ENCODE peak calls at places on chromosomes 16 and 17, in six cellular contexts. One of them, this sample, is unnamed.
A peak's percentile ranks its signal among the peaks of the same experiment; 100 is the strongest.

GRCh38 chr16:27722892-27723450 is 173.0 kb downstream of the KATNIP start:
- DNase-seq in transverse colon: no peak
- DNase-seq in WTC11: no peak
- DNase-seq in SHP77: no peak
- DNase-seq in NCI-H748 treated with DMSO at 0.1 percent for 48 hours: no peak
- DNase-seq in activated gamma-delta T cell: no peak
- DNase-seq in this sample: no peak

GRCh38 chr16:24041834-24042631 is 206.2 kb downstream of the PRKCB start:
- DNase-seq in WTC11: peak; percentile 83
- DNase-seq in activated gamma-delta T cell: no peak
- DNase-seq in SHP77: no peak
- DNase-seq in NCI-H748 treated with DMSO at 0.1 percent for 48 hours: peak; percentile 10
- DNase-seq in transverse colon: peak; percentile 72
- DNase-seq in this sample: peak; percentile 83

GRCh38 chr16:52561910-52562741 is 15.2 kb upstream of the TOX3 start:
- DNase-seq in SHP77: peak; percentile 76
- DNase-seq in activated gamma-delta T cell: no peak
- DNase-seq in NCI-H748 treated with DMSO at 0.1 percent for 48 hours: peak; percentile 83
- DNase-seq in transverse colon: peak; percentile 67
- DNase-seq in WTC11: no peak
- DNase-seq in this sample: no peak

GRCh38 chr17:68383443-68384321 is 73.6 kb downstream of the WIPI1 start:
- DNase-seq in WTC11: no peak
- DNase-seq in activated gamma-delta T cell: no peak
- DNase-seq in transverse colon: no peak
- DNase-seq in SHP77: no peak
- DNase-seq in NCI-H748 treated with DMSO at 0.1 percent for 48 hours: no peak
- DNase-seq in this sample: no peak

GRCh38 chr17:79802736-79803420 is 6.0 kb upstream of the CBX8 start:
- DNase-seq in NCI-H748 treated with DMSO at 0.1 percent for 48 hours: no peak
- DNase-seq in SHP77: no peak
- DNase-seq in transverse colon: no peak
- DNase-seq in WTC11: peak; percentile 58
- DNase-seq in activated gamma-delta T cell: no peak
- DNase-seq in this sample: no peak

GRCh38 chr16:8675183-8676159 is 1.1 kb downstream of the ABAT start:
- DNase-seq in NCI-H748 treated with DMSO at 0.1 percent for 48 hours: no peak
- DNase-seq in activated gamma-delta T cell: no peak
- DNase-seq in transverse colon: no peak
- DNase-seq in WTC11: no peak
- DNase-seq in SHP77: peak; percentile 5
- DNase-seq in this sample: no peak

GRCh38 chr17:17582372-17582771 is 9.1 kb downstream of the PEMT start:
- DNase-seq in WTC11: no peak
- DNase-seq in NCI-H748 treated with DMSO at 0.1 percent for 48 hours: no peak
- DNase-seq in activated gamma-delta T cell: no peak
- DNase-seq in SHP77: no peak
- DNase-seq in transverse colon: no peak
- DNase-seq in this sample: no peak

GRCh38 chr16:67967183-67967955 is 1.1 kb downstream of the SLC12A4 start:
- DNase-seq in WTC11: no peak
- DNase-seq in SHP77: no peak
- DNase-seq in activated gamma-delta T cell: no peak
- DNase-seq in NCI-H748 treated with DMSO at 0.1 percent for 48 hours: no peak
- DNase-seq in transverse colon: no peak
- DNase-seq in this sample: peak; percentile 13

GRCh38 chr16:85146922-85147651 is 34.8 kb upstream of the CIBAR2 start:
- DNase-seq in activated gamma-delta T cell: no peak
- DNase-seq in WTC11: no peak
- DNase-seq in NCI-H748 treated with DMSO at 0.1 percent for 48 hours: no peak
- DNase-seq in transverse colon: no peak
- DNase-seq in SHP77: no peak
- DNase-seq in this sample: no peak

GRCh38 chr17:9928601-9929341 is 23.7 kb upstream of the RCVRN start:
- DNase-seq in WTC11: peak; percentile 72
- DNase-seq in NCI-H748 treated with DMSO at 0.1 percent for 48 hours: no peak
- DNase-seq in SHP77: peak; percentile 63
- DNase-seq in transverse colon: no peak
- DNase-seq in activated gamma-delta T cell: no peak
- DNase-seq in this sample: peak; percentile 47

GRCh38 chr17:49759203-49759602 is 4.7 kb downstream of the FAM117A start:
- DNase-seq in activated gamma-delta T cell: no peak
- DNase-seq in SHP77: no peak
- DNase-seq in WTC11: no peak
- DNase-seq in transverse colon: no peak
- DNase-seq in NCI-H748 treated with DMSO at 0.1 percent for 48 hours: no peak
- DNase-seq in this sample: no peak

GRCh38 chr17:39700148-39700987 is 504 bp downstream of the ERBB2 start:
- DNase-seq in NCI-H748 treated with DMSO at 0.1 percent for 48 hours: no peak
- DNase-seq in transverse colon: no peak
- DNase-seq in SHP77: no peak
- DNase-seq in WTC11: peak; percentile 53
- DNase-seq in activated gamma-delta T cell: no peak
- DNase-seq in this sample: peak; percentile 100

GRCh38 chr16:78770353-78771091 is 671.1 kb downstream of the WWOX start:
- DNase-seq in transverse colon: peak; percentile 85
- DNase-seq in WTC11: peak; percentile 92
- DNase-seq in SHP77: peak; percentile 55
- DNase-seq in activated gamma-delta T cell: peak; percentile 51
- DNase-seq in NCI-H748 treated with DMSO at 0.1 percent for 48 hours: peak; percentile 44
- DNase-seq in this sample: no peak

GRCh38 chr17:77838748-77839147 is 119.8 kb upstream of the TNRC6C start:
- DNase-seq in activated gamma-delta T cell: no peak
- DNase-seq in transverse colon: peak; percentile 3
- DNase-seq in SHP77: no peak
- DNase-seq in NCI-H748 treated with DMSO at 0.1 percent for 48 hours: no peak
- DNase-seq in WTC11: no peak
- DNase-seq in this sample: no peak

GRCh38 chr17:81396722-81397313 is 1.6 kb downstream of the BAHCC1 start:
- DNase-seq in WTC11: peak; percentile 76
- DNase-seq in transverse colon: no peak
- DNase-seq in NCI-H748 treated with DMSO at 0.1 percent for 48 hours: peak; percentile 62
- DNase-seq in SHP77: peak; percentile 60
- DNase-seq in activated gamma-delta T cell: no peak
- DNase-seq in this sample: no peak

GRCh38 chr16:88454315-88455057 is 1.4 kb downstream of the ZFPM1 start:
- DNase-seq in SHP77: no peak
- DNase-seq in transverse colon: peak; percentile 64
- DNase-seq in NCI-H748 treated with DMSO at 0.1 percent for 48 hours: peak; percentile 5
- DNase-seq in activated gamma-delta T cell: no peak
- DNase-seq in WTC11: no peak
- DNase-seq in this sample: no peak

GRCh38 chr16:68994324-68994723 is 111.1 kb upstream of the HAS3 start:
- DNase-seq in activated gamma-delta T cell: no peak
- DNase-seq in SHP77: no peak
- DNase-seq in WTC11: no peak
- DNase-seq in transverse colon: no peak
- DNase-seq in NCI-H748 treated with DMSO at 0.1 percent for 48 hours: no peak
- DNase-seq in this sample: no peak

GRCh38 chr16:87150359-87151280 is 166.6 kb downstream of the C16orf95 start:
- DNase-seq in WTC11: no peak
- DNase-seq in activated gamma-delta T cell: no peak
- DNase-seq in SHP77: no peak
- DNase-seq in transverse colon: no peak
- DNase-seq in NCI-H748 treated with DMSO at 0.1 percent for 48 hours: no peak
- DNase-seq in this sample: no peak

GRCh38 chr16:87897563-87898505 is 28.5 kb upstream of the SLC7A5 start:
- DNase-seq in WTC11: no peak
- DNase-seq in NCI-H748 treated with DMSO at 0.1 percent for 48 hours: no peak
- DNase-seq in activated gamma-delta T cell: no peak
- DNase-seq in transverse colon: no peak
- DNase-seq in SHP77: no peak
- DNase-seq in this sample: no peak

GRCh38 chr17:44988256-44988942 is 20.3 kb upstream of the C1QL1 start:
- DNase-seq in SHP77: no peak
- DNase-seq in activated gamma-delta T cell: no peak
- DNase-seq in NCI-H748 treated with DMSO at 0.1 percent for 48 hours: no peak
- DNase-seq in transverse colon: no peak
- DNase-seq in WTC11: peak; percentile 33
- DNase-seq in this sample: peak; percentile 44

GRCh38 chr16:86363057-86363490 is 147.3 kb upstream of the FOXF1 start:
- DNase-seq in NCI-H748 treated with DMSO at 0.1 percent for 48 hours: no peak
- DNase-seq in activated gamma-delta T cell: no peak
- DNase-seq in transverse colon: peak; percentile 23
- DNase-seq in SHP77: no peak
- DNase-seq in WTC11: no peak
- DNase-seq in this sample: no peak

GRCh38 chr16:57042157-57043111 is 49.9 kb upstream of the CPNE2 start:
- DNase-seq in SHP77: no peak
- DNase-seq in WTC11: no peak
- DNase-seq in NCI-H748 treated with DMSO at 0.1 percent for 48 hours: no peak
- DNase-seq in transverse colon: peak; percentile 31
- DNase-seq in activated gamma-delta T cell: peak; percentile 40
- DNase-seq in this sample: no peak

GRCh38 chr17:16935786-16936185 is 36.1 kb downstream of the TNFRSF13B start:
- DNase-seq in transverse colon: peak; percentile 6
- DNase-seq in activated gamma-delta T cell: no peak
- DNase-seq in WTC11: peak; percentile 4
- DNase-seq in SHP77: no peak
- DNase-seq in NCI-H748 treated with DMSO at 0.1 percent for 48 hours: no peak
- DNase-seq in this sample: no peak

GRCh38 chr17:3894927-3895343 is 2.1 kb upstream of the CAMKK1 start:
- DNase-seq in transverse colon: peak; percentile 71
- DNase-seq in NCI-H748 treated with DMSO at 0.1 percent for 48 hours: no peak
- DNase-seq in WTC11: no peak
- DNase-seq in SHP77: no peak
- DNase-seq in activated gamma-delta T cell: no peak
- DNase-seq in this sample: no peak

GRCh38 chr17:45640141-45640850 is 143.8 kb upstream of the CRHR1 start:
- DNase-seq in activated gamma-delta T cell: no peak
- DNase-seq in transverse colon: peak; percentile 68
- DNase-seq in SHP77: no peak
- DNase-seq in WTC11: peak; percentile 91
- DNase-seq in NCI-H748 treated with DMSO at 0.1 percent for 48 hours: no peak
- DNase-seq in this sample: peak; percentile 90

GRCh38 chr16:84461029-84461415 is 43.4 kb downstream of the MEAK7 start:
- DNase-seq in NCI-H748 treated with DMSO at 0.1 percent for 48 hours: no peak
- DNase-seq in activated gamma-delta T cell: no peak
- DNase-seq in SHP77: no peak
- DNase-seq in transverse colon: no peak
- DNase-seq in WTC11: no peak
- DNase-seq in this sample: no peak

GRCh38 chr17:27295945-27296344 is 2.0 kb downstream of the WSB1 start:
- DNase-seq in SHP77: no peak
- DNase-seq in NCI-H748 treated with DMSO at 0.1 percent for 48 hours: no peak
- DNase-seq in activated gamma-delta T cell: no peak
- DNase-seq in transverse colon: no peak
- DNase-seq in WTC11: no peak
- DNase-seq in this sample: no peak

GRCh38 chr16:11712122-11712521 is 30.5 kb downstream of the TXNDC11 start:
- DNase-seq in WTC11: no peak
- DNase-seq in NCI-H748 treated with DMSO at 0.1 percent for 48 hours: no peak
- DNase-seq in transverse colon: no peak
- DNase-seq in SHP77: no peak
- DNase-seq in activated gamma-delta T cell: no peak
- DNase-seq in this sample: no peak

This sample was measured in Calu3.